ENCODE peak calls at places on chromosome 21, in five cellular contexts. B is left ventricle myocardium superior, Y is GM04504, L is kidney tubule cell, R is putamen. H is an unnamed sample.

GRCh38 chr21:41141031-41141457 is 26.9 kb upstream of the BACE2 start:
- DNase-seq in B (no peak), Y (peak), L (peak), R (no peak), H (no peak)

GRCh38 chr21:27269646-27270045 is 302.8 kb upstream of the ADAMTS5 start:
- DNase-seq in B (no peak), Y (peak), L (peak), R (no peak), H (peak)

GRCh38 chr21:41924355-41924754 is 29.5 kb downstream of the C2CD2 start:
- DNase-seq in B (no peak), Y (no peak), L (no peak), R (no peak), H (no peak)

GRCh38 chr21:35048706-35049617 is at the start of gene RUNX1:
- DNase-seq in B (no peak), Y (no peak), L (peak), R (peak), H (no peak)

GRCh38 chr21:28069446-28069845 is 923.2 kb downstream of the LTN1 start:
- DNase-seq in B (no peak), Y (peak), L (no peak), R (no peak), H (peak)

GRCh38 chr21:45341779-45342178 is 54.1 kb upstream of the POFUT2 start:
- DNase-seq in B (no peak), Y (no peak), L (peak), R (no peak), H (no peak)

GRCh38 chr21:39774252-39774651 is 29.3 kb downstream of the IGSF5 start:
- DNase-seq in B (no peak), Y (no peak), L (no peak), R (no peak), H (no peak)

GRCh38 chr21:41709965-41710822 is 56.7 kb downstream of the RIPK4 start:
- DNase-seq in B (no peak), Y (no peak), L (no peak), R (no peak), H (no peak)

GRCh38 chr21:45549670-45550463 is 7.6 kb upstream of the SLC19A1 start:
- DNase-seq in B (no peak), Y (no peak), L (no peak), R (no peak), H (no peak)

GRCh38 chr21:41960386-41960785 is 6.6 kb upstream of the C2CD2 start:
- DNase-seq in B (no peak), Y (no peak), L (no peak), R (no peak), H (no peak)

GRCh38 chr21:45322231-45322959 is 34.7 kb upstream of the POFUT2 start:
- DNase-seq in B (no peak), Y (no peak), L (no peak), R (no peak), H (no peak)

GRCh38 chr21:15625363-15625762 is 104.4 kb upstream of the USP25 start:
- DNase-seq in B (no peak), Y (no peak), L (peak), R (no peak), H (no peak)

GRCh38 chr21:41952568-41953248 is 1.1 kb downstream of the C2CD2 start:
- DNase-seq in B (peak), Y (no peak), L (peak), R (no peak), H (no peak)

GRCh38 chr21:41726058-41726558 is 40.7 kb downstream of the RIPK4 start:
- DNase-seq in B (peak), Y (no peak), L (no peak), R (no peak), H (no peak)